ENCODE peak calls at places on chromosomes 3 and 15, in four cellular contexts. T is stimulated activated CD4-positive, alpha-beta T cell treated with anti-CD3 and anti-CD28 coated beads, Interleukin-4, amount 100 ng/mL, for 24 hours; N is effector memory CD8-positive, alpha-beta T cell; V is AG09319. P is an unnamed sample.

GRCh38 chr3:23624305-23624704 is 181.4 kb upstream of the UBE2E1 start:
- DNase-seq in V (no peak), N (no peak), T (no peak), P (no peak)

GRCh38 chr15:59438891-59439290 is 905 bp downstream of the FAM81A start:
- DNase-seq in V (no peak), T (no peak), N (no peak), P (no peak)

GRCh38 chr3:147799601-147800000 is 390.4 kb downstream of the ZIC1 start:
- DNase-seq in N (no peak), V (no peak), T (no peak), P (no peak)

GRCh38 chr3:128568602-128569490 is 75.8 kb upstream of the GATA2 start:
- DNase-seq in T (no peak), V (no peak), N (no peak), P (no peak)

GRCh38 chr3:42263354-42264346 is 2.3 kb downstream of the CCK start:
- DNase-seq in V (no peak), N (no peak), T (peak), P (no peak)

GRCh38 chr3:31250116-31250813 is 282.5 kb upstream of the STT3B start:
- DNase-seq in T (no peak), V (no peak), N (no peak), P (no peak)

GRCh38 chr15:41585140-41586047 is 26.4 kb downstream of the TYRO3 start:
- DNase-seq in T (peak), V (peak), N (peak), P (peak)

GRCh38 chr15:33994005-33994615 is 25.8 kb downstream of the CHRM5 start:
- DNase-seq in T (no peak), N (no peak), V (no peak), P (no peak)

GRCh38 chr15:95432878-95433405 is 897.6 kb upstream of the NR2F2 start:
- DNase-seq in T (no peak), N (no peak), V (no peak), P (no peak)

GRCh38 chr3:167967257-167968010 is 128.3 kb downstream of the GOLIM4 start:
- DNase-seq in V (no peak), N (no peak), T (no peak), P (no peak)

GRCh38 chr15:81301385-81301784 is 22.6 kb downstream of the STARD5 start:
- DNase-seq in V (no peak), T (no peak), N (no peak), P (no peak)

GRCh38 chr15:75364881-75365280 is 3.5 kb downstream of the MAN2C1 start:
- DNase-seq in N (no peak), V (no peak), T (no peak), P (no peak)

GRCh38 chr15:92082217-92082843 is 228.8 kb downstream of the SLCO3A1 start:
- DNase-seq in N (peak), V (peak), T (peak), P (peak)

GRCh38 chr15:101452572-101452971 is 36.9 kb downstream of the PCSK6 start:
- DNase-seq in N (no peak), T (no peak), V (no peak), P (no peak)

GRCh38 chr3:29140706-29141105 is 140.2 kb upstream of the RBMS3 start:
- DNase-seq in N (no peak), T (no peak), V (no peak), P (no peak)

GRCh38 chr3:141331370-141332318 is 36.7 kb upstream of the ZBTB38 start:
- DNase-seq in N (no peak), V (peak), T (no peak), P (peak)

GRCh38 chr3:122795674-122795969 is 753 bp downstream of the SLC49A4 start:
- DNase-seq in T (no peak), V (no peak), N (no peak), P (no peak)

GRCh38 chr15:87633471-87633870 is 623.1 kb downstream of the NTRK3 start:
- DNase-seq in T (no peak), V (no peak), N (no peak), P (no peak)

GRCh38 chr15:69730281-69731235 is 277.9 kb downstream of the RPLP1 start:
- DNase-seq in N (no peak), T (no peak), V (no peak), P (no peak)

GRCh38 chr3:188908002-188908850 is 263.5 kb upstream of the TPRG1 start:
- DNase-seq in N (no peak), V (no peak), T (no peak), P (no peak)

GRCh38 chr3:42377681-42378080 is 32.7 kb downstream of the LYZL4 start:
- DNase-seq in N (no peak), T (no peak), V (no peak), P (no peak)

GRCh38 chr15:46080018-46080417 is 445.2 kb downstream of the SQOR start:
- DNase-seq in N (no peak), T (no peak), V (no peak), P (no peak)

GRCh38 chr3:73622135-73622534 is 2.6 kb downstream of the PDZRN3 start:
- DNase-seq in N (no peak), V (no peak), T (no peak), P (peak)

GRCh38 chr15:100635406-100636071 is 33.1 kb downstream of the ASB7 start:
- DNase-seq in T (no peak), V (no peak), N (no peak), P (no peak)

GRCh38 chr15:59199775-59200465 is 6.7 kb upstream of the LDHAL6B start:
- DNase-seq in N (no peak), T (no peak), V (no peak), P (no peak)

GRCh38 chr3:15579071-15579470 is 22.3 kb downstream of the HACL1 start:
- DNase-seq in N (no peak), V (no peak), T (no peak), P (no peak)

GRCh38 chr3:58009749-58010535 is 1.7 kb downstream of the FLNB start:
- DNase-seq in N (no peak), T (no peak), V (no peak), P (peak)

GRCh38 chr15:34336947-34337556 is 529 bp downstream of the SLC12A6 start:
- DNase-seq in T (peak), N (peak), V (no peak), P (no peak)

GRCh38 chr15:88428805-88429605 is 38.2 kb downstream of the MRPL46 start:
- DNase-seq in T (no peak), V (no peak), N (no peak), P (no peak)

GRCh38 chr3:14127106-14127505 is 2.3 kb downstream of the TMEM43 start:
- DNase-seq in V (no peak), N (no peak), T (no peak), P (no peak)

GRCh38 chr3:99919694-99920093 is 102.0 kb downstream of the CMSS1 start:
- DNase-seq in V (no peak), N (no peak), T (no peak), P (no peak)

GRCh38 chr3:51340311-51340829 is 44.7 kb upstream of the MANF start:
- DNase-seq in T (no peak), N (no peak), V (peak), P (peak)

GRCh38 chr3:141373768-141374526 is 5.6 kb downstream of the ZBTB38 start:
- DNase-seq in T (no peak), V (no peak), N (no peak), P (no peak)

GRCh38 chr3:154243353-154243752 is 80.9 kb downstream of the DHX36 start:
- DNase-seq in N (no peak), V (no peak), T (no peak), P (no peak)

GRCh38 chr3:13069495-13069894 is 3.7 kb downstream of the IQSEC1 start:
- DNase-seq in V (no peak), N (peak), T (peak), P (peak)

GRCh38 chr3:12656193-12656592 is 7.7 kb downstream of the RAF1 start:
- DNase-seq in V (no peak), N (no peak), T (no peak), P (no peak)

GRCh38 chr15:78399081-78399480 is 38.9 kb upstream of the IREB2 start:
- DNase-seq in T (no peak), N (no peak), V (no peak), P (no peak)

GRCh38 chr15:23644829-23645228 is 2.8 kb downstream of the MAGEL2 start:
- DNase-seq in T (no peak), V (no peak), N (no peak), P (no peak)

GRCh38 chr3:171908731-171909130 is 65.6 kb downstream of the TMEM212 start:
- DNase-seq in V (no peak), N (no peak), T (no peak), P (no peak)